ENCODE peak calls at places on chromosomes 7 and 10, in six cellular contexts. T is heart left ventricle, W is fibroblast of lung, V is ovary, U is heart right ventricle, C is cardiac muscle cell. Y is an unnamed sample.
A peak's percentile ranks its signal among the peaks of the same experiment; 100 is the strongest.

GRCh38 chr7:38731195-38731594 is 100.0 kb upstream of the AMPH start:
- DNase-seq in T (no peak), W (peak; percentile 43), V (no peak), U (no peak), C (no peak), Y (no peak)

GRCh38 chr7:11710392-11710791 is 121.6 kb downstream of the THSD7A start:
- DNase-seq in T (no peak), W (no peak), V (no peak), U (no peak), C (no peak), Y (no peak)

GRCh38 chr7:2715341-2716231 is 27.6 kb downstream of the AMZ1 start:
- DNase-seq in T (no peak), W (no peak), V (no peak), U (no peak), C (no peak), Y (no peak)

GRCh38 chr10:49168821-49169495 is 19.2 kb downstream of the TMEM273 start:
- DNase-seq in T (no peak), W (peak; percentile 17), V (no peak), U (peak; percentile 2), C (no peak), Y (peak; percentile 17)

GRCh38 chr7:29281782-29282541 is 87.4 kb downstream of the CHN2 start:
- DNase-seq in T (peak; percentile 67), W (peak; percentile 15), V (no peak), U (peak; percentile 52), C (peak; percentile 59), Y (peak; percentile 25)

GRCh38 chr7:155685070-155685790 is 40.8 kb downstream of the RBM33 start:
- DNase-seq in T (no peak), W (peak; percentile 50), V (no peak), U (no peak), C (no peak), Y (no peak)

GRCh38 chr7:87589631-87590030 is 11.1 kb downstream of the ABCB1 start:
- DNase-seq in T (no peak), W (no peak), V (no peak), U (no peak), C (no peak), Y (no peak)

GRCh38 chr7:537911-538634 is 18.4 kb upstream of the PDGFA start:
- DNase-seq in T (peak; percentile 71), W (peak; percentile 93), V (no peak), U (peak; percentile 63), C (peak; percentile 90), Y (peak; percentile 96)

GRCh38 chr10:105159268-105159667 is 518.2 kb downstream of the SORCS3 start:
- DNase-seq in T (no peak), W (no peak), V (no peak), U (no peak), C (no peak), Y (no peak)

GRCh38 chr7:14252458-14252857 is 263.0 kb upstream of the ETV1 start:
- DNase-seq in T (no peak), W (no peak), V (no peak), U (no peak), C (no peak), Y (no peak)

GRCh38 chr10:29712108-29712507 is 77.3 kb upstream of the SVIL start:
- DNase-seq in T (no peak), W (peak; percentile 20), V (no peak), U (no peak), C (no peak), Y (no peak)

GRCh38 chr10:17425584-17426262 is 28.7 kb downstream of the ST8SIA6 start:
- DNase-seq in T (no peak), W (no peak), V (no peak), U (peak; percentile 13), C (no peak), Y (no peak)

GRCh38 chr10:29725133-29725720 is 90.5 kb upstream of the SVIL start:
- DNase-seq in T (peak; percentile 73), W (peak; percentile 52), V (no peak), U (peak; percentile 57), C (peak; percentile 63), Y (peak; percentile 63)

GRCh38 chr7:88401009-88401623 is 94.4 kb upstream of the STEAP4 start:
- DNase-seq in T (no peak), W (no peak), V (no peak), U (no peak), C (no peak), Y (no peak)

GRCh38 chr10:86690657-86691084 is 22.4 kb downstream of the LDB3 start:
- DNase-seq in T (peak; percentile 83), W (no peak), V (no peak), U (peak; percentile 53), C (no peak), Y (no peak)

GRCh38 chr7:17121671-17122070 is 176.8 kb upstream of the AHR start:
- DNase-seq in T (no peak), W (no peak), V (no peak), U (no peak), C (no peak), Y (no peak)
- H3K36me3 ChIP-seq in T (no peaks in the 10 kb centered on the region), W (no peaks in the 10 kb centered on the region), V (no peaks in the 10 kb centered on the region), U (no peaks in the 10 kb centered on the region), C (no peaks in the 10 kb centered on the region), Y (no peaks in the 10 kb centered on the region)

GRCh38 chr10:110860576-110861241 is 11.0 kb upstream of the PDCD4 start:
- DNase-seq in T (no peak), W (no peak), V (no peak), U (no peak), C (no peak), Y (peak; percentile 61)

GRCh38 chr10:110858297-110858934 is 13.3 kb upstream of the PDCD4 start:
- DNase-seq in T (no peak), W (no peak), V (no peak), U (no peak), C (no peak), Y (peak; percentile 69)

GRCh38 chr10:110859206-110859946 is 12.4 kb upstream of the PDCD4 start:
- DNase-seq in T (no peak), W (no peak), V (no peak), U (no peak), C (no peak), Y (peak; percentile 21)

GRCh38 chr10:110861476-110861875 is 10.3 kb upstream of the PDCD4 start:
- DNase-seq in T (no peak), W (no peak), V (no peak), U (no peak), C (no peak), Y (no peak)

DNA sequence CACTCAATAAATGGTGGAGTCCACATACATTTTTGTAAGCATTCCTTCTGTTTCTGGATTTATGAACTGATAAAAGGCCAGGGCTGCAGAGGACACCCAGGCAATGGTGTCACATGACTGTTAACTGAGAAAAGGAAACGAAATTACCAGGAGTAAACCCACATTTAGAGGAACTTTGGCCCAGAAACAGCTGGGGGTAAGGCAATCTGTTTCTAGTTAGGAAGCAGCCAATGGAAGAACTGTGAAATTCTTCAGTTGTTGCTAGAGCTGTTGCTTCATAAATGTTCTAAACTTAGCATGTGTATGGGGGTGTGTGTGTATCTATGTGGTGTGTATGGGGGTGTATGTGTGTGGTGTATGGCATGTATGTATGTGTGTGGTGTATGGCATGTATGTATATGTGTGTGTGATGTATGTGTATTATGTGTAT is 11.8 kb upstream of the PDCD4 start:
- DNase-seq in T (no peak), W (peak; percentile 34), V (no peak), U (no peak), C (peak; percentile 92), Y (peak; percentile 29)
- H3K27ac ChIP-seq in T (peak overlapping the region; percentile 39), W (no peak overlapping the region), V (peak overlapping the region; percentile 27), U (peak overlapping the region; percentile 97), C (peak overlapping the region; percentile 44), Y (peak overlapping the region; percentile 93)

DNA sequence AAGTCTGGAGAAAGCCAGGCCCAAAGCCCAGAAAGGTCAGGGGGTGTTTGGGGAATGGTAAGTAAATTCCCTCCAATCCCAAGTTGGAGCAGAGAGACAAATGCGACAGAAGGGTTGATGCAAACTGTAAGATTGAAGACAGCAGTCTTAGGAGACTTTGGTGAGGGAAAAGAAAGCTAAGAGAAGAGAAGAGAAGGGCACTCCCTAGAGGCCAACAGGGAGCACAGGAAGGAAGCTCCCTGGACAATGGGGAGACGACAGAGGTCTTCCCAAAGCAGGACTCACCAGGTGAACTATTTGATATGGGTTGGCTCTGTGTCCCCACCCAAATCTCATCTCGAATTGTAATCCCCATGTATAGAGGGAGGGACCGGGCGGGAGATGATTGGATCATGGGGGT is 151.5 kb downstream of the KIF20B start:
- DNase-seq in T (no peak), W (no peak), V (no peak), U (no peak), C (no peak), Y (no peak)
- TF ChIP-seq CTCF in T (no peak), W (no peak), V (no peak), U (no peak), C (no peak), Y (no peak)

DNA sequence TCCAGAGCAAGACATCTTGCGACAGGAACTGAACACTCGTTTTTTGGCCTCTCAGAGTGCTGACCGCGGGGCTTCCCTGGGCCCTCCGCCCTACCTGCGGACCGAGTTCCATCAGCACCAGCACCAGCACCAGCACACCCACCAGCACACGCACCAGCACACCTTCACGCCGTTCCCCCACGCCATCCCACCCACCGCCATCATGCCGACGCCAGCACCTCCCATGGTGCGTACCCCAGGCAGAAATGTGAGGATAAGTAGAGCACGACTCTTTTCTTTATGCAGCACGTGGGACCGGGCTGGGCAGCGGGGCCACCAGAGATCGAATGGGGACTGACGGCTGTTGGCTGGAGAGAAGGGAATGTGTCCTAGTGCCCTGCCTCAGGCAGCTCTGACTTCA is 365.8 kb upstream of the GALNT17 start:
- DNase-seq in T (no peak), W (no peak), V (no peak), U (no peak), C (no peak), Y (no peak)
- H3K36me3 ChIP-seq in T (peaks cover 49% of the 10 kb centered on the region), W (peaks cover 4% of the 10 kb centered on the region), V (no peaks in the 10 kb centered on the region), U (peaks cover 14% of the 10 kb centered on the region), C (peaks cover 19% of the 10 kb centered on the region), Y (peaks cover 7% of the 10 kb centered on the region)

GRCh38 chr10:46001187-46001756 is 29.0 kb downstream of the TIMM23 start:
- DNase-seq in T (no peak), W (no peak), V (no peak), U (no peak), C (no peak), Y (no peak)

GRCh38 chr10:46002916-46003693 is 27.3 kb downstream of the NCOA4 start:
- DNase-seq in T (no peak), W (peak; percentile 33), V (no peak), U (no peak), C (no peak), Y (no peak)

GRCh38 chr10:46005383-46005782 is 25.0 kb downstream of the NCOA4 start:
- DNase-seq in T (no peak), W (no peak), V (no peak), U (no peak), C (no peak), Y (no peak)

DNA sequence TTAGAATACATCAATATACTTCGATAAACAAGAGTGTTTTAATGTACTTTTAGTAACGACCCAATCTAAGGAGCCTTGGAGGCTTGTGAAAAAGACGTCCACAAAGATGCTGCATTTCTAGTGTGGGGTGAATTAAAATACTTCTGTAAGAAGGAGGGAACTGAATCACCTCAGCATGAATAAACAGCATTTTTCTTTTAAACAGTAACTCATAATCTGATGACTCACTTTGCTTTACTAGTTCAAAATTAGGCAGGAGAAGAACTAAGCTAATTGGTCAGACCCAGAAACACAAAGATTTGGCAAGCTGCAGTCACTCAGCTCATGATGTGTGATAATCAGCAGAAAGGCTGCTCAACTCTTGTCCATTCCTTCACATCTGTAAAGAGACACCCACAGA is 24.2 kb downstream of the NCOA4 start:
- DNase-seq in T (no peak), W (peak; percentile 83), V (no peak), U (no peak), C (peak; percentile 67), Y (no peak)
- H3K27ac ChIP-seq in T (no peak overlapping the region), W (peak overlapping the region; percentile 9), V (no peak overlapping the region), U (no peak overlapping the region), C (peak overlapping the region; percentile 71), Y (no peak overlapping the region)

GRCh38 chr7:114084381-114085312 is 165.8 kb upstream of the PPP1R3A start:
- DNase-seq in T (peak; percentile 45), W (peak; percentile 37), V (peak; percentile 67), U (peak; percentile 14), C (peak; percentile 36), Y (peak; percentile 78)
- TF ChIP-seq CTCF in T (no peak), W (no peak), V (no peak), U (no peak), C (no peak), Y (no peak)

Y was measured in colonic mucosa.